ENCODE peak calls at places on chromosomes 4 and X, in eight cellular contexts. I is MM.1S; T is CD8-positive, alpha-beta memory T cell; P is adrenal gland; C is CD4-positive, CD25-positive, alpha-beta regulatory T cell; Y is cardiac muscle cell; V is hepatocyte; J is CD8-positive, alpha-beta T cell. L is an unnamed sample. For H3K9me3, the result is how much of the 10 kb centered on the place peaks cover.

GRCh38 chr4:81314897-81315470 is 100.0 kb upstream of the PRKG2 start:
- DNase-seq in I (no peak), T (no peak), P (no peak), C (no peak), Y (no peak), V (no peak), J (no peak), L (no peak)

GRCh38 chr4:144701683-144702233 is 55.8 kb downstream of the HHIP start:
- DNase-seq in I (peak), T (no peak), P (peak), C (no peak), Y (no peak), V (no peak), J (no peak), L (no peak)

GRCh38 chrX:85111347-85111746 is 107.7 kb downstream of the APOOL start:
- DNase-seq in I (peak), T (no peak), P (peak), C (no peak), Y (peak), V (peak), J (no peak), L (no peak)

GRCh38 chr4:3041192-3042142 is 32.9 kb downstream of the HTT-AS start:
- DNase-seq in I (peak), T (peak), P (peak), C (no peak), Y (no peak), V (no peak), J (peak), L (peak)

GRCh38 chr4:55172694-55173287 is 47.4 kb upstream of the KDR start:
- DNase-seq in I (no peak), T (no peak), P (peak), C (no peak), Y (no peak), V (no peak), J (no peak), L (no peak)

GRCh38 chr4:20266215-20267082 is 14.7 kb downstream of the SLIT2 start:
- DNase-seq in I (no peak), T (no peak), P (no peak), C (no peak), Y (no peak), V (no peak), J (no peak), L (no peak)

GRCh38 chr4:3413675-3414420 is 27.9 kb upstream of the HGFAC start:
- DNase-seq in I (no peak), T (no peak), P (no peak), C (no peak), Y (no peak), V (no peak), J (no peak), L (no peak)

GRCh38 chr4:4947721-4948120 is 71.5 kb downstream of the CYTL1 start:
- DNase-seq in I (no peak), T (no peak), P (no peak), C (no peak), Y (no peak), V (no peak), J (no peak), L (no peak)

GRCh38 chr4:106365613-106366012 is 3.0 kb downstream of the GIMD1 start:
- DNase-seq in I (no peak), T (no peak), P (peak), C (no peak), Y (peak), V (peak), J (no peak), L (no peak)

GRCh38 chrX:119647552-119648420 is 41.6 kb upstream of the NKRF start:
- DNase-seq in I (peak), T (peak), P (no peak), C (peak), Y (no peak), V (no peak), J (peak), L (peak)

GRCh38 chr4:42489095-42489494 is 91.8 kb downstream of the SHISA3 start:
- DNase-seq in I (peak), T (no peak), P (no peak), C (no peak), Y (no peak), V (no peak), J (no peak), L (no peak)

GRCh38 chr4:75702919-75703411 is 21.4 kb upstream of the USO1 start:
- DNase-seq in I (no peak), T (no peak), P (no peak), C (no peak), Y (no peak), V (peak), J (no peak), L (no peak)

GRCh38 chr4:82201805-82202636 is 171.8 kb downstream of the HNRNPD start:
- DNase-seq in I (peak), T (peak), P (peak), C (peak), Y (peak), V (peak), J (peak), L (no peak)

GRCh38 chr4:959338-960139 is 13.8 kb downstream of the DGKQ start:
- DNase-seq in I (no peak), T (no peak), P (peak), C (no peak), Y (no peak), V (no peak), J (no peak), L (no peak)

GRCh38 chr4:145177906-145178538 is 2.4 kb downstream of the OTUD4 start:
- DNase-seq in I (no peak), T (no peak), P (peak), C (no peak), Y (no peak), V (peak), J (no peak), L (no peak)

GRCh38 chr4:95528388-95528787 is 20.4 kb downstream of the UNC5C start:
- DNase-seq in I (no peak), T (no peak), P (no peak), C (no peak), Y (peak), V (no peak), J (no peak), L (no peak)

GRCh38 chrX:96540111-96540631 is 144.5 kb upstream of the DIAPH2 start:
- DNase-seq in I (peak), T (no peak), P (no peak), C (no peak), Y (no peak), V (no peak), J (no peak), L (no peak)

GRCh38 chr4:81845761-81846160 is 374.1 kb upstream of the RASGEF1B start:
- DNase-seq in I (no peak), T (no peak), P (no peak), C (no peak), Y (no peak), V (no peak), J (no peak), L (no peak)

GRCh38 chr4:658031-658667 is 15.9 kb downstream of the ATP5ME start:
- DNase-seq in I (no peak), T (no peak), P (no peak), C (no peak), Y (no peak), V (no peak), J (no peak), L (no peak)

GRCh38 chr4:143251348-143251747 is 66.6 kb downstream of the USP38 start:
- DNase-seq in I (no peak), T (no peak), P (no peak), C (no peak), Y (no peak), V (no peak), J (no peak), L (no peak)

GRCh38 chr4:147334478-147334877 is 146.4 kb upstream of the EDNRA start:
- DNase-seq in I (no peak), T (no peak), P (no peak), C (no peak), Y (no peak), V (peak), J (no peak), L (no peak)

GRCh38 chrX:103845165-103845653 is 13.2 kb upstream of the RAB9B start:
- DNase-seq in I (peak), T (peak), P (peak), C (peak), Y (peak), V (peak), J (peak), L (peak)

GRCh38 chr4:7103599-7104365 is 35.9 kb upstream of the GRPEL1 start:
- DNase-seq in I (no peak), T (no peak), P (peak), C (no peak), Y (peak), V (peak), J (no peak), L (no peak)

GRCh38 chr4:22991576-22991975 is 298.8 kb downstream of the GBA3 start:
- DNase-seq in I (no peak), T (no peak), P (no peak), C (no peak), Y (no peak), V (no peak), J (no peak), L (no peak)

GRCh38 chrX:2748171-2748814 is 3.5 kb upstream of the XG start:
- DNase-seq in I (no peak), T (no peak), P (no peak), C (no peak), Y (no peak), V (no peak), J (no peak), L (no peak)

GRCh38 chr4:21077967-21078366 is 377.7 kb downstream of the PACRGL start:
- DNase-seq in I (no peak), T (no peak), P (no peak), C (no peak), Y (no peak), V (no peak), J (no peak), L (no peak)

GRCh38 chr4:11428161-11428700 is 463 bp downstream of the HS3ST1 start:
- DNase-seq in I (peak), T (no peak), P (no peak), C (no peak), Y (no peak), V (no peak), J (no peak), L (no peak)

GRCh38 chr4:177182156-177182555 is 127.5 kb upstream of the NEIL3 start:
- DNase-seq in I (no peak), T (no peak), P (no peak), C (no peak), Y (no peak), V (no peak), J (no peak), L (no peak)

GRCh38 chrX:82141942-82142341 is 940.0 kb downstream of the SH3BGRL start:
- DNase-seq in I (peak), T (peak), P (no peak), C (no peak), Y (no peak), V (no peak), J (peak), L (no peak)

GRCh38 chr4:7638984-7639789 is 204.5 kb upstream of the PSAPL1 start:
- DNase-seq in I (no peak), T (no peak), P (peak), C (no peak), Y (no peak), V (peak), J (no peak), L (no peak)

GRCh38 chr4:87555751-87556619 is 26.8 kb upstream of the SPARCL1 start:
- DNase-seq in I (no peak), T (no peak), P (peak), C (no peak), Y (no peak), V (no peak), J (no peak), L (no peak)

GRCh38 chr4:144948009-144948408 is 150.0 kb downstream of the ANAPC10 start:
- DNase-seq in I (no peak), T (no peak), P (no peak), C (no peak), Y (peak), V (peak), J (no peak), L (no peak)

GRCh38 chrX:121579016-121579760 is 531.8 kb downstream of the GLUD2 start:
- DNase-seq in I (peak), T (no peak), P (peak), C (no peak), Y (peak), V (peak), J (no peak), L (no peak)

GRCh38 chrX:10665681-10666080 is 45.3 kb upstream of the MID1 start:
- DNase-seq in I (no peak), T (no peak), P (no peak), C (no peak), Y (no peak), V (no peak), J (no peak), L (no peak)

GRCh38 chr4:30912098-30912719 is 192.0 kb downstream of the PCDH7 start:
- DNase-seq in I (no peak), T (no peak), P (no peak), C (no peak), Y (peak), V (no peak), J (no peak), L (no peak)

GRCh38 chr4:104860227-104861123 is 286.2 kb upstream of the TET2 start:
- DNase-seq in I (peak), T (peak), P (peak), C (no peak), Y (peak), V (peak), J (peak), L (no peak)

GRCh38 chr4:71293705-71294104 is 45.1 kb upstream of the SLC4A4 start:
- DNase-seq in I (no peak), T (no peak), P (no peak), C (no peak), Y (no peak), V (no peak), J (no peak), L (no peak)

GRCh38 chr4:67549123-67549522 is 3.8 kb upstream of the CENPC start:
- DNase-seq in I (peak), T (no peak), P (no peak), C (no peak), Y (no peak), V (no peak), J (no peak), L (no peak)

GRCh38 chr4:101597204-101597603 is 193.3 kb upstream of the BANK1 start:
- DNase-seq in I (peak), T (peak), P (no peak), C (peak), Y (no peak), V (no peak), J (peak), L (peak)

GRCh38 chrX:22970861-22971260 is 28.9 kb upstream of the DDX53 start:
- DNase-seq in I (no peak), T (no peak), P (no peak), C (no peak), Y (no peak), V (no peak), J (no peak), L (no peak)

GRCh38 chrX:22975786-22976185 is 24.0 kb upstream of the DDX53 start:
- DNase-seq in I (no peak), T (no peak), P (no peak), C (no peak), Y (no peak), V (no peak), J (no peak), L (no peak)

GRCh38 chrX:22969416-22969815 is 30.3 kb upstream of the DDX53 start:
- DNase-seq in I (peak), T (no peak), P (no peak), C (no peak), Y (no peak), V (no peak), J (no peak), L (no peak)

DNA sequence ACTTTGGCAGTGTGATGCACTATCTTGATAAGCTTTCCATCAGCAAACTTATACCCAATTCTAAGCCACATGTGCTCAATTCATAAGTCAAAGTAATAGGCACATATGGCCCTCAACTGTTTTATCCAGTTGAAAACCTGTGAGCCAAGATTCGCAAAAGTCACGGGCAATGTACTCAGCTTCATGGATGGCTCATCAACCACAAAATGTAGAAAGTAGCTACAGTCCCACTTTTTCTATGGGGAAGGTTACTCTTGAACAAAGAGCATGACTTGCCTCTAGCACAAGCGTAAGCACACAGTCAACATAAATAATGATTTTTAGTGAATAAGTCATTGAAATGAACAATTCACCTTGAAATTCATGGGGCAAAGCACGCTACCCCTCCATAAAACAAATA is 25.1 kb upstream of the DDX53 start:
- DNase-seq in I (no peak), T (no peak), P (no peak), C (no peak), Y (no peak), V (no peak), J (no peak), L (no peak)
- H3K9me3 ChIP-seq in I (under half), T (under half), P (under half), C (under half), Y (under half), V (under half), J (under half), L (under half)

GRCh38 chrX:46488712-46489111 is 56.5 kb downstream of the ZNF674 start:
- DNase-seq in I (no peak), T (no peak), P (no peak), C (no peak), Y (no peak), V (no peak), J (no peak), L (no peak)
- H3K9me3 ChIP-seq in I (under half), T (under half), P (under half), C (under half), Y (under half), V (under half), J (under half), L (under half)

DNA sequence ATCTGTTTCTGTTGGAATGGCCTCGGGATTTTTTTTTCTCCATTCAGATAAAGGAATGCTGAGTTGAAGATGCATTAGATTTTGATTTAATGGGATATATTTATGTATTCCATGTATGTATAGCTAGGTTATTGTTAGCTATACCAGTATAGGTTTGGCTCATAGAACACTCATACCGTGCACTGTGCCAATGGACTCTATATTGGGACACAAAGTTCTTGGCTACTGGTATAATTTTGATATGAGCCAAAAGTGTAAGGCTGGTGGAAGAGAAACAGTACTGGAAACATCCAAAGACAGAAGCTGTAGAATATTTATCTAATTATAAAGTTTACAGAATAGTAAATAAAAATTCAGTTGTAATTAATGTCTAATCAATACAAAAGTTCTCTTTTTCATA is 1912.2 kb downstream of the STIM2 start:
- DNase-seq in I (no peak), T (no peak), P (no peak), C (no peak), Y (no peak), V (no peak), J (no peak), L (no peak)
- H3K9me3 ChIP-seq in I (under half), T (under half), P (under half), C (under half), Y (under half), V (under half), J (under half), L (under half)

GRCh38 chrX:47422444-47422843 is 52.1 kb downstream of the ZNF157 start:
- DNase-seq in I (no peak), T (no peak), P (no peak), C (no peak), Y (no peak), V (no peak), J (no peak), L (no peak)

GRCh38 chrX:47420967-47421366 is 50.6 kb downstream of the ZNF157 start:
- DNase-seq in I (no peak), T (no peak), P (no peak), C (no peak), Y (no peak), V (no peak), J (no peak), L (no peak)

GRCh38 chrX:47420264-47420663 is 49.9 kb downstream of the ZNF157 start:
- DNase-seq in I (no peak), T (no peak), P (no peak), C (no peak), Y (no peak), V (no peak), J (no peak), L (no peak)
- H3K9me3 ChIP-seq in I (under half), T (under half), P (under half), C (under half), Y (under half), V (under half), J (under half), L (under half)

GRCh38 chr4:122588453-122589238 is 32.2 kb downstream of the IL21 start:
- DNase-seq in I (no peak), T (no peak), P (no peak), C (no peak), Y (no peak), V (no peak), J (no peak), L (no peak)

GRCh38 chr4:122583906-122584305 is 37.0 kb downstream of the IL21 start:
- DNase-seq in I (no peak), T (no peak), P (peak), C (no peak), Y (no peak), V (peak), J (no peak), L (no peak)

DNA sequence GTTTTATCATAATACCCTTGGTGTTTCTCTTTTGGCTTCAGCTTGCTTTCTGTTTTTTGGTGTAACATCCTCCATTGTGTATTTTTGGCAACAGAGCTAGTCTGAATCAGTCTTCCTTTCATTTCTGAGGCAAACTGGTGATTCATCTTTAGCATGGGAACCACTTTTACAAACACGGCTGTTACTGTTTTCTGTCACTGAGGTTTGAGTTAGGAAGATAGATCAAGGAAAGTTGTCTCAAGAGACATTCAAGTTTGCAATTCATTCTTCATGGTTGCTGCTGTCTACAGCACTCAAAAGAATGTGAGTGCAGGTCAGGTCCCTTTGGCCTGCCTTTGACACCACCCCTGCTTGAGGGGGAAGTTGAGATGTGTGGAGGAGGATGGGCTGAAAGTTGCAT is 36.3 kb downstream of the IL21 start:
- DNase-seq in I (peak), T (no peak), P (no peak), C (no peak), Y (no peak), V (no peak), J (no peak), L (no peak)
- H3K9me3 ChIP-seq in I (under half), T (under half), P (under half), C (under half), Y (under half), V (under half), J (under half), L (under half)

DNA sequence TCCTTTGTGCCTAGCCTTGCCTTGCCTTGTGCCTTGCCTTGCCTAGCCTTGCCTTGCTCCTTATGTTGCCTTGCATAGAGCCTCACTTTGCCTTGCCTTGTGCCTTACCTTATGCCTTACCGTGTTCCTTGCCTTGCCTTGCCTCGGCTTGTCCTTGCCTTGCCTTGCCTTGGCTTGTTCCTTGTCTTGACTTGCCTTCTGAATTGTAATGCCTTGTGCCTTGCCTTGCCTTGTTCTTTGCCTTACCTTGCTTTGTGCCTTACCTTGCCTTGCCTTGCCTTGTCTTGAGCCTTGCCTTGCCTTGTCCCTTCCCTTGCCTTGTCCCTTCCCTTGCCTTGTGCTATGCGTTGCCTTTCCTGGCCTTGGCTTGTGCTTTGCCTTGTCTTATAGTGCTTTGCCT is 90.2 kb downstream of the TAB3 start:
- DNase-seq in I (no peak), T (no peak), P (no peak), C (no peak), Y (no peak), V (no peak), J (no peak), L (no peak)
- H3K9me3 ChIP-seq in I (under half), T (under half), P (under half), C (under half), Y (under half), V (under half), J (under half), L (under half)

GRCh38 chrX:63675716-63676115 is 109.3 kb downstream of the ARHGEF9 start:
- DNase-seq in I (peak), T (no peak), P (no peak), C (no peak), Y (no peak), V (no peak), J (no peak), L (no peak)
- H3K9me3 ChIP-seq in I (under half), T (under half), P (under half), C (under half), Y (under half), V (under half), J (under half), L (under half)

L was measured in T-helper 17 cell.